ENCODE peak calls at places on chromosomes 7 and 10, in five cellular contexts. U, P, M, I and S are unnamed samples.

GRCh38 chr10:93149761-93150160 is 76.1 kb downstream of the CYP26A1 start:
- DNase-seq in P (no peak), I (no peak), M (no peak), U (no peak), S (no peak)

GRCh38 chr10:5450605-5451384 is 38.4 kb downstream of the NET1 start:
- DNase-seq in I (no peak), U (no peak), M (no peak), P (no peak), S (no peak)

GRCh38 chr7:26461508-26461907 is 169.8 kb downstream of the SNX10 start:
- DNase-seq in U (no peak), I (no peak), M (no peak), P (no peak), S (no peak)

GRCh38 chr10:124537891-124538290 is 76.3 kb downstream of the LHPP start:
- DNase-seq in P (no peak), I (no peak), M (no peak), U (no peak), S (peak; percentile 35)

GRCh38 chr7:117970806-117971205 is 97.6 kb upstream of the CTTNBP2 start:
- DNase-seq in U (no peak), M (no peak), P (no peak), I (no peak), S (no peak)

GRCh38 chr10:27225642-27226257 is 14.8 kb downstream of the ACBD5 start:
- DNase-seq in U (no peak), M (no peak), I (no peak), P (no peak), S (peak; percentile 55)

GRCh38 chr7:27684491-27684890 is 21.8 kb upstream of the HIBADH start:
- DNase-seq in M (no peak), P (no peak), U (no peak), I (no peak), S (no peak)

GRCh38 chr7:43577485-43577951 is 5.4 kb upstream of the STK17A start:
- DNase-seq in U (no peak), P (no peak), I (peak; percentile 27), M (no peak), S (no peak)

GRCh38 chr10:129131439-129132122 is 335.5 kb upstream of the MGMT start:
- DNase-seq in M (peak; percentile 38), U (no peak), I (no peak), P (peak; percentile 13), S (no peak)

GRCh38 chr7:86339051-86339450 is 304.7 kb upstream of the GRM3 start:
- DNase-seq in U (no peak), M (no peak), I (no peak), P (no peak), S (no peak)

GRCh38 chr10:112996462-112996861 is 46.4 kb downstream of the TCF7L2 start:
- DNase-seq in P (no peak), I (no peak), U (no peak), M (no peak), S (no peak)

GRCh38 chr10:70874061-70874460 is 14.3 kb downstream of the PCBD1 start:
- DNase-seq in I (peak; percentile 51), U (no peak), M (no peak), P (no peak), S (no peak)

GRCh38 chr7:77982926-77983550 is 184.5 kb downstream of the PHTF2 start:
- DNase-seq in P (no peak), U (no peak), M (no peak), I (no peak), S (no peak)

GRCh38 chr7:69105092-69105491 is 493.2 kb upstream of the AUTS2 start:
- DNase-seq in U (no peak), I (no peak), P (no peak), M (no peak), S (no peak)

GRCh38 chr10:129405389-129405788 is 61.7 kb upstream of the MGMT start:
- DNase-seq in I (no peak), M (no peak), P (no peak), U (no peak), S (no peak)

GRCh38 chr10:4051011-4051407 is 266.0 kb upstream of the KLF6 start:
- DNase-seq in I (no peak), M (peak; percentile 72), P (peak; percentile 51), U (no peak), S (no peak)

GRCh38 chr10:105161767-105162166 is 520.7 kb downstream of the SORCS3 start:
- DNase-seq in M (no peak), I (no peak), U (no peak), P (no peak), S (no peak)

GRCh38 chr10:90133606-90134005 is 432.2 kb downstream of the KIF20B start:
- DNase-seq in M (no peak), I (no peak), P (no peak), U (no peak), S (no peak)

GRCh38 chr7:78438433-78438832 is 639.9 kb downstream of the PHTF2 start:
- DNase-seq in U (no peak), M (no peak), I (no peak), P (no peak), S (no peak)

GRCh38 chr7:101173752-101174244 is 6.3 kb downstream of the NAT16 start:
- DNase-seq in I (no peak), P (peak; percentile 17), U (no peak), M (peak; percentile 63), S (peak; percentile 37)

GRCh38 chr10:57017356-57018037 is 656.4 kb upstream of the ZWINT start:
- DNase-seq in P (no peak), M (no peak), I (no peak), U (no peak), S (no peak)

GRCh38 chr7:114081606-114082425 is 163.0 kb upstream of the PPP1R3A start:
- DNase-seq in M (no peak), P (peak; percentile 47), U (no peak), I (peak; percentile 16), S (no peak)

GRCh38 chr7:75915416-75916156 is 631 bp downstream of the POR start:
- DNase-seq in P (peak; percentile 19), U (peak; percentile 75), I (no peak), M (peak; percentile 36), S (peak; percentile 4)

GRCh38 chr10:85535926-85536325 is 830.7 kb downstream of the GRID1 start:
- DNase-seq in U (no peak), P (no peak), I (no peak), M (no peak), S (no peak)

GRCh38 chr10:34859170-34859569 is 44.1 kb upstream of the PARD3 start:
- DNase-seq in U (no peak), M (no peak), I (no peak), P (no peak), S (no peak)

DNA sequence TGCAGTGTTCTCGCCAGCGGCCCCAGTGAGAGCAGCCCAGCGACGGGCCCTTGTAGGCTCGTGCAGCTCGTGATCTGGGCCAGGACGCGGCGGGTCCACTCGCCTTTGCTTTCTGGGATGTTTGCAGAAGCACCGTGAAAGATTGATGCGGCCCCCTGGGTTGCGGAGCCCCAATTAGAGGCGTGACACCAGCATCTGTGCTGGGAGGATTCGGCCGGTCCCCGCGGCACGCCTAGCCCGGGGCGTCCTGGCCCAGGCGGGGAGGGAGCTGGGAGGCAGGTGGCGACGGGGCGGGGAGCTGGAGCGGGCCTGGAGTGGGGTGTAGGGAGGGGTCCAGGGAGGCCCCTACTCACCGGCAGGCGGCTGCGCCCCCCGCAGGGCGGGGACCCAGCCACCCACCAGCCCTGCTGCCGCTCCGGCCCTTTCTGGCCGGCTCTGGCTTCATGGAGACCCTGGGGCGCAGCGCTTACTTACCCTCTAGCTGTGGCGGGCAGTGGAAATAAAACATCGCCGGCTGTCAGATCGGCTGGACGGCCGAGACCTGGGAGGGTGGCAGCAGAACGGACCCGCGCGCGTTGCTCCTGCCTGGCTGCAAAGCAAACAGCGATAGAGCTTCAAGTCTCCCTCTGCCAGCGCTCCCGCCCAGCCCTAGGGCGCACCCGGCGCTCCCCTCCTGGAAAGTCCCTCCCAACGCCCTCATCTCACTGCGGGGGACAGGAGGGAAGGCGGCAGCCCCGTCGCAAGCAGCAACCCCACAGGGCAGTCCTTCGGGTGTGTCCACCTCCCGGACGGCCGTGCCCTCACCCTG is 752 bp downstream of the DRGX start:
- DNase-seq in U (no peak), P (no peak), M (no peak), I (no peak), S (no peak)
- H3K4me3 ChIP-seq in U (no peak overlapping the region), P (no peak overlapping the region), M (no peak overlapping the region), I (peak overlapping the region; percentile 14), S (no peak overlapping the region)

GRCh38 chr7:17815318-17815717 is 125.0 kb downstream of the SNX13 start:
- DNase-seq in P (no peak), I (no peak), M (no peak), U (no peak), S (no peak)

GRCh38 chr7:17816903-17817302 is 123.4 kb downstream of the SNX13 start:
- DNase-seq in P (no peak), I (no peak), M (no peak), U (no peak), S (no peak)

DNA sequence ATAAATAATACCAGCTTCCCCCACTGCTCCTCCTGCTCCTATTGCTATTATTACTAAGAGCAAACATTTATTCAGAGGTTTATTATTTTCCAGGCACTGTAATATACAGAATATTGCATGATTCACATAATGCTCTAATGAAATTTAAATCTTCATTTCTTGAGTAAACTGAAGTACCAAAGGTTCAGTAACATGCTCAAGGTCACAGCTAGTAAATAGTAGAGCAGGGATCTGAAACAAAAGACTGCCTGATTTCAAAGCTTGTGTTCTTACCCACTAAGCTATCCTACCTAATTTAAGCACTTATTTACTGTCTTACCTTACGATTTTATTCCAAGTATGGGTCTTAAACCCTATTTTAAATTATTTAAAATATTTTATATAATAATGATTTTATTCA is 126.2 kb downstream of the SNX13 start:
- DNase-seq in P (no peak), I (no peak), U (no peak), M (no peak), S (no peak)
- H3K27me3 ChIP-seq in P (no peaks in the 10 kb centered on the region), I (no peaks in the 10 kb centered on the region), U (no peaks in the 10 kb centered on the region), M (no peaks in the 10 kb centered on the region), S (no peaks in the 10 kb centered on the region)

DNA sequence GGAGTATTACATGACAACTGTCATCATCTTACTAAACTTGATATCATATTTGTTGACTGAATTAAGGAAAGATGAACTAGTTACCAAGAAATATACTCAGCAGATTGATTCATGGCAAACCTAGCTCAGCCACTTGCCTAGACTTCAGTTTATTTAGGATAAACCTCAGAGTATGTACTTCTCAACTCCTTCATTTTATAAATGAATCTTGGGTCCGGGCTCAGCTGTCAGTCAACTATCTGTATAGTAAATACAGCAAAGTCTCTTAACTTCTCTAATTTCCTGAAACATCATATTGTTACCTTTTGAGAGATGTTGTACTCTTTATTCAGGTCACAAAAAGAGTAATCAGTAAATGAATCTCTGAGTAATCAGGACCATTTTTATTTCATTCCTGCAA is 211.0 kb upstream of the KLF14 start:
- DNase-seq in P (no peak), M (no peak), I (no peak), U (no peak), S (no peak)
- H3K27ac ChIP-seq in P (no peak overlapping the region), M (peak overlapping the region; percentile 38), I (no peak overlapping the region), U (peak overlapping the region; percentile 37), S (no peak overlapping the region)

DNA sequence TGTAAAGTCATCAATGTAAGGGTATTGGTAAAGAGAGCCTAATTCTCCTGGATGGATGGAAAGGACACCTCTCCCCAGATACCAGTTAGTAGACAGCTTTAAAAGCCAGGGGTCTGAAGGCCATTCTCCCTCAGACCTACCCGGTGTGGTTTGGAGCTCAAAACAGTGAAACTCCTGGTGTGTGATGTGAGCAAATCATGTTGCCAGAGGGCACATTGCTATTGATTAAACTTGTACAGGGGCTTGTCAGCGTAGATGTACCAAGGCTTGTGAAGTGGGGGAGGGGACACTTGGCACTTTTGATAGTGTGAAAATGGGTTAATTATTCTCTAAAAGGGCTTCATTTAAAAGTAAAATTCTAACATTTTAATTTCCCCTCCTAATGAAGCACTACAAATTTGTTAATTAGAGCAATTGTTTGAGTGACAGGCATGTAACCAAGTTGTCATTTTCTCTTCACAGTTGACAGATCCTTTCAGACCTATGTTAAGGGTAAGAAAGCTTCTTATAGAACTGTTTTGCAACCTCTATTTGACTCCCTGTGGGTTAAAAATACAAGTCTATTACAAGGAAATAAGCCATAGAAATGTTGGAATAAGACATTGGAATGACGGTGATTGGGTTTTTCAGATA is 356.9 kb upstream of the GALNT17 start:
- DNase-seq in M (no peak), I (no peak), U (no peak), P (no peak), S (no peak)
- H3K4me3 ChIP-seq in M (no peak overlapping the region), I (no peak overlapping the region), U (no peak overlapping the region), P (no peak overlapping the region), S (no peak overlapping the region)